ENCODE peak calls at places on chromosomes 1 and 21, in eight cellular contexts. L is stimulated activated CD4-positive, alpha-beta T cell treated with anti-CD3 and anti-CD28 coated beads, Interleukin-4, amount 100 ng/mL, for 48 hours; S is AG09319; B is renal cortical epithelial cell; N is NCI-H748 treated with DMSO at 0.1 percent for 48 hours; X is T-helper 2 cell; H is left colon; W is fibroblast of lung. U is an unnamed sample.

GRCh38 chr1:66563094-66563800 is 29.3 kb downstream of the SGIP1 start:
- DNase-seq in L (no peak), S (peak), B (peak), N (no peak), X (no peak), H (no peak), W (peak), U (no peak)

GRCh38 chr21:17640821-17641220 is 28.1 kb upstream of the BTG3 start:
- DNase-seq in L (no peak), S (no peak), B (no peak), N (no peak), X (no peak), H (no peak), W (no peak), U (no peak)

GRCh38 chr1:145730900-145731299 is 11.6 kb downstream of the CD160 start:
- DNase-seq in L (no peak), S (no peak), B (no peak), N (no peak), X (no peak), H (no peak), W (no peak), U (no peak)

GRCh38 chr1:64516803-64517568 is 47.1 kb downstream of the CACHD1 start:
- DNase-seq in L (no peak), S (no peak), B (peak), N (no peak), X (no peak), H (no peak), W (peak), U (no peak)

GRCh38 chr1:237701534-237701933 is 189.2 kb downstream of the ZP4 start:
- DNase-seq in L (no peak), S (no peak), B (no peak), N (no peak), X (no peak), H (no peak), W (no peak), U (no peak)

GRCh38 chr1:110050602-110051261 is 16.3 kb downstream of the STRIP1 start:
- DNase-seq in L (no peak), S (no peak), B (no peak), N (no peak), X (no peak), H (no peak), W (no peak), U (no peak)

GRCh38 chr21:41045534-41046268 is 122.3 kb upstream of the BACE2 start:
- DNase-seq in L (no peak), S (no peak), B (no peak), N (peak), X (no peak), H (peak), W (no peak), U (no peak)

GRCh38 chr1:111603979-111604378 is 15.6 kb upstream of the RAP1A start:
- DNase-seq in L (peak), S (no peak), B (no peak), N (no peak), X (peak), H (peak), W (no peak), U (no peak)

GRCh38 chr1:205240118-205240517 is 12.4 kb downstream of the TMCC2 start:
- DNase-seq in L (no peak), S (no peak), B (no peak), N (no peak), X (no peak), H (no peak), W (no peak), U (no peak)

GRCh38 chr1:214727274-214727673 is 124.3 kb downstream of the CENPF start:
- DNase-seq in L (no peak), S (no peak), B (no peak), N (no peak), X (no peak), H (no peak), W (no peak), U (no peak)

GRCh38 chr1:27455166-27455811 is 34.7 kb downstream of the WASF2 start:
- DNase-seq in L (no peak), S (no peak), B (peak), N (no peak), X (no peak), H (no peak), W (no peak), U (no peak)

GRCh38 chr21:26850116-26850643 is 5.0 kb upstream of the ADAMTS1 start:
- DNase-seq in L (no peak), S (no peak), B (peak), N (peak), X (no peak), H (no peak), W (peak), U (no peak)

GRCh38 chr21:40760811-40761210 is 86.1 kb downstream of the DSCAM start:
- DNase-seq in L (no peak), S (no peak), B (no peak), N (no peak), X (no peak), H (no peak), W (peak), U (no peak)

GRCh38 chr1:118184737-118185082 is 318 bp downstream of the SPAG17 start:
- DNase-seq in L (no peak), S (no peak), B (peak), N (no peak), X (no peak), H (no peak), W (peak), U (no peak)

GRCh38 chr1:28800324-28800723 is 11.6 kb upstream of the OPRD1 start:
- DNase-seq in L (no peak), S (no peak), B (no peak), N (no peak), X (no peak), H (no peak), W (no peak), U (no peak)

GRCh38 chr1:94327001-94327685 is 89.8 kb upstream of the ARHGAP29 start:
- DNase-seq in L (no peak), S (no peak), B (peak), N (no peak), X (no peak), H (peak), W (peak), U (peak)

GRCh38 chr21:33109574-33110339 is 39.8 kb downstream of the OLIG1 start:
- DNase-seq in L (peak), S (no peak), B (no peak), N (peak), X (no peak), H (no peak), W (no peak), U (no peak)

GRCh38 chr1:178417858-178418257 is 78.9 kb downstream of the CLEC20A start:
- DNase-seq in L (no peak), S (no peak), B (peak), N (no peak), X (no peak), H (no peak), W (peak), U (no peak)

GRCh38 chr1:158400901-158401300 is 1.6 kb upstream of the OR10T2 start:
- DNase-seq in L (no peak), S (no peak), B (no peak), N (no peak), X (no peak), H (no peak), W (no peak), U (no peak)

GRCh38 chr1:180672505-180672904 is 40.7 kb downstream of the XPR1 start:
- DNase-seq in L (no peak), S (no peak), B (no peak), N (no peak), X (no peak), H (no peak), W (no peak), U (no peak)

GRCh38 chr1:149887456-149888159 is 11.8 kb upstream of the BOLA1 start:
- DNase-seq in L (peak), S (peak), B (peak), N (peak), X (peak), H (peak), W (peak), U (peak)

GRCh38 chr21:45136927-45137611 is 62.7 kb downstream of the ADARB1 start:
- DNase-seq in L (peak), S (peak), B (peak), N (peak), X (no peak), H (peak), W (peak), U (peak)

GRCh38 chr1:50231209-50231608 is 122.5 kb downstream of the ELAVL4 start:
- DNase-seq in L (no peak), S (no peak), B (no peak), N (no peak), X (no peak), H (no peak), W (no peak), U (no peak)

GRCh38 chr1:116255486-116255885 is 117.6 kb upstream of the ATP1A1 start:
- DNase-seq in L (no peak), S (no peak), B (peak), N (no peak), X (no peak), H (no peak), W (no peak), U (no peak)

GRCh38 chr1:18989176-18989799 is 32.8 kb upstream of the IFFO2 start:
- DNase-seq in L (no peak), S (no peak), B (no peak), N (no peak), X (no peak), H (no peak), W (no peak), U (no peak)

GRCh38 chr1:199307865-199308264 is 669.0 kb downstream of the PTPRC start:
- DNase-seq in L (no peak), S (no peak), B (no peak), N (no peak), X (no peak), H (no peak), W (no peak), U (no peak)

GRCh38 chr1:97006044-97006676 is 284.6 kb downstream of the PTBP2 start:
- DNase-seq in L (no peak), S (no peak), B (peak), N (no peak), X (no peak), H (no peak), W (peak), U (no peak)

GRCh38 chr1:111769517-111770146 is 13.9 kb downstream of the DDX20 start:
- DNase-seq in L (peak), S (peak), B (peak), N (peak), X (no peak), H (peak), W (peak), U (no peak)

GRCh38 chr1:38256072-38256471 is 209.5 kb upstream of the POU3F1 start:
- DNase-seq in L (no peak), S (no peak), B (no peak), N (no peak), X (no peak), H (no peak), W (no peak), U (no peak)

GRCh38 chr1:164452549-164452948 is 106.4 kb upstream of the PBX1 start:
- DNase-seq in L (no peak), S (no peak), B (no peak), N (no peak), X (no peak), H (no peak), W (no peak), U (no peak)

GRCh38 chr21:42414928-42415769 is 11.4 kb downstream of the UBASH3A start:
- DNase-seq in L (peak), S (no peak), B (peak), N (no peak), X (peak), H (peak), W (peak), U (no peak)

GRCh38 chr1:42841010-42841409 is 5.4 kb upstream of the ZNF691 start:
- DNase-seq in L (no peak), S (no peak), B (no peak), N (no peak), X (no peak), H (no peak), W (no peak), U (no peak)

GRCh38 chr1:24526940-24527542 is 24.4 kb downstream of the RCAN3 start:
- DNase-seq in L (no peak), S (no peak), B (no peak), N (no peak), X (no peak), H (no peak), W (no peak), U (no peak)

GRCh38 chr21:33569986-33570385 is 18.5 kb downstream of the DONSON start:
- DNase-seq in L (no peak), S (no peak), B (peak), N (no peak), X (no peak), H (no peak), W (no peak), U (no peak)

GRCh38 chr1:200364831-200365230 is 45.0 kb downstream of the ZNF281 start:
- DNase-seq in L (no peak), S (no peak), B (peak), N (no peak), X (no peak), H (no peak), W (peak), U (no peak)

GRCh38 chr1:47894718-47895393 is 102.3 kb downstream of the TRABD2B start:
- DNase-seq in L (no peak), S (no peak), B (peak), N (no peak), X (no peak), H (peak), W (no peak), U (no peak)

GRCh38 chr1:231683439-231684165 is 57.0 kb downstream of the DISC1 start:
- DNase-seq in L (no peak), S (no peak), B (no peak), N (peak), X (no peak), H (no peak), W (peak), U (no peak)

GRCh38 chr1:44645466-44646244 is 28.6 kb downstream of the TMEM53 start:
- DNase-seq in L (no peak), S (no peak), B (no peak), N (no peak), X (no peak), H (peak), W (peak), U (peak)

U was measured in posterior vena cava.